ENCODE peak calls at places on chromosomes 2 and 18, in six cellular contexts. U, T, J, W, Q and K are unnamed samples. For H3K4me1, the result is how much of the 10 kb centered on the place peaks cover.

GRCh38 chr18:3966985-3967856 is 487.9 kb downstream of the DLGAP1 start:
- DNase-seq in U (no peak), T (no peak), J (no peak), W (no peak), Q (peak), K (no peak)

GRCh38 chr18:51278045-51278649 is 80.7 kb upstream of the MEX3C start:
- DNase-seq in U (peak), T (no peak), J (no peak), W (peak), Q (no peak), K (no peak)

GRCh38 chr2:177753682-177754475 is 318.7 kb downstream of the PDE11A start:
- DNase-seq in U (peak), T (no peak), J (peak), W (peak), Q (peak), K (peak)

GRCh38 chr2:166516712-166517303 is 22.8 kb upstream of the SCN7A start:
- DNase-seq in U (no peak), T (no peak), J (no peak), W (peak), Q (peak), K (no peak)

GRCh38 chr2:143688248-143688647 is 559.0 kb downstream of the ARHGAP15 start:
- DNase-seq in U (no peak), T (no peak), J (no peak), W (no peak), Q (no peak), K (no peak)

GRCh38 chr2:166092889-166093288 is 34.9 kb downstream of the SCN1A start:
- DNase-seq in U (no peak), T (no peak), J (no peak), W (no peak), Q (peak), K (no peak)

GRCh38 chr2:51027442-51027841 is 4.5 kb downstream of the NRXN1 start:
- DNase-seq in U (no peak), T (peak), J (no peak), W (no peak), Q (no peak), K (no peak)

GRCh38 chr2:12305931-12306330 is 410.8 kb upstream of the TRIB2 start:
- DNase-seq in U (no peak), T (no peak), J (no peak), W (no peak), Q (no peak), K (no peak)

GRCh38 chr2:128686881-128687550 is 368.3 kb upstream of the HS6ST1 start:
- DNase-seq in U (peak), T (no peak), J (no peak), W (no peak), Q (no peak), K (no peak)

GRCh38 chr2:191318037-191318728 is 73.0 kb downstream of the MYO1B start:
- DNase-seq in U (no peak), T (no peak), J (no peak), W (peak), Q (peak), K (peak)

GRCh38 chr2:132670104-132670960 is at the start of gene LYPD1:
- DNase-seq in U (no peak), T (peak), J (no peak), W (no peak), Q (no peak), K (no peak)

GRCh38 chr2:76850969-76851368 is 671.2 kb downstream of the LRRTM4 start:
- DNase-seq in U (no peak), T (no peak), J (no peak), W (no peak), Q (no peak), K (no peak)

GRCh38 chr2:40030451-40030975 is 251.5 kb upstream of the THUMPD2 start:
- DNase-seq in U (no peak), T (no peak), J (no peak), W (no peak), Q (peak), K (no peak)

GRCh38 chr2:45554073-45554742 is 56.9 kb downstream of the SRBD1 start:
- DNase-seq in U (no peak), T (no peak), J (no peak), W (no peak), Q (peak), K (no peak)

GRCh38 chr2:23312996-23313606 is 71.9 kb upstream of the KLHL29 start:
- DNase-seq in U (no peak), T (no peak), J (no peak), W (no peak), Q (no peak), K (no peak)

GRCh38 chr2:61855178-61855523 is 1.3 kb upstream of the FAM161A start:
- DNase-seq in U (peak), T (no peak), J (no peak), W (peak), Q (no peak), K (peak)

GRCh38 chr2:61854435-61855177 is 746 bp upstream of the FAM161A start:
- DNase-seq in U (peak), T (peak), J (peak), W (peak), Q (peak), K (peak)

GRCh38 chr2:61853086-61853847 is 593 bp downstream of the FAM161A start:
- DNase-seq in U (peak), T (no peak), J (no peak), W (peak), Q (no peak), K (peak)

GRCh38 chr2:61853848-61854434 is at the start of gene FAM161A:
- DNase-seq in U (peak), T (peak), J (peak), W (peak), Q (peak), K (peak)
- TF ChIP-seq POLR2A in U (no peak), T (no peak), J (no peak), W (no peak), Q (no peak), K (peak)

DNA sequence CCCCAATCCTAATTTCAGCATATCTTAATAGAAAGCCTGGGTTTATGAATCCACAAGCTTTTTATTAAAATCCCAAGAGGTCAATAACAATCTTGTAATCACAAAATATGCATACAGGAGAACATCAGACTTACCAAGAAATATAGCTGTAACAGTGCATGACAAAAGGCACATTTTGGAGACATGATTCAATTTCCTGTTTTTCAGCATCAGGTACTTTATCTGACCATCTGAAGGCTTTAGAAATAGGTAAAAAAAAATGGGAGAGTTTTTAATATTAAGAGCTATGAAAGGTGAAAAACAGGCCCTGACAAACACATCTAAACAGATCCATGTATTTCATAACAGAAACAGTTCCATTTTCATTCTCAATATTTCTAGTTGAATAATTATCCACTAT is 89.9 kb upstream of the EFEMP1 start:
- DNase-seq in U (no peak), T (no peak), J (no peak), W (no peak), Q (no peak), K (no peak)
- H3K4me1 ChIP-seq in U (under half), T (under half), J (under half), W (under half), Q (under half), K (under half)

DNA sequence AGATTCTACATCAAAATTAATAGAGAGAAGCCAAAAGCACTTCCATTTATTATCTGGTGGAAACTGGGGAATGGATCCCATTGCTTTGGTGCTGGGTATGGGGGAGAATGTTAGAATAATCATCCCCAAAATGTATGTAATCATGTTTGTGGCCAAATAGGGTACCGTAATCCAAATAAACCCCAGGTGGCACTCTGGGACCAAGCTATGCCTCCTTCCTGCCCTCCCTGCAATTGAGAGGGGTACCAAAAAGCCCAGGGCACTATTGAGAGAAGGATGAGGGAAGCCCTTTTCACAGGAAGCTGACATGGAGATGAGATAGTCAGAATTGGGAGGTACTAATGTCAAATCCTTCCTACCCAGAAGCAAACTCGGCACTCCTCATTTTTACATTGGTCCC is 85.7 kb upstream of the NRP2 start:
- DNase-seq in U (no peak), T (no peak), J (no peak), W (no peak), Q (no peak), K (no peak)
- TF ChIP-seq POLR2A in U (no peak), T (no peak), J (no peak), W (no peak), Q (no peak), K (no peak)

GRCh38 chr18:12883003-12883683 is 894 bp downstream of the PTPN2 start:
- DNase-seq in U (peak), T (no peak), J (no peak), W (no peak), Q (no peak), K (no peak)

GRCh38 chr18:12879840-12880531 is 4.1 kb downstream of the PTPN2 start:
- DNase-seq in U (no peak), T (no peak), J (no peak), W (no peak), Q (no peak), K (no peak)

GRCh38 chr18:12883684-12884520 is at the start of gene PTPN2:
- DNase-seq in U (peak), T (peak), J (peak), W (peak), Q (peak), K (peak)

GRCh38 chr18:12882416-12882815 is 1.6 kb downstream of the PTPN2 start:
- DNase-seq in U (no peak), T (no peak), J (no peak), W (no peak), Q (peak), K (no peak)

DNA sequence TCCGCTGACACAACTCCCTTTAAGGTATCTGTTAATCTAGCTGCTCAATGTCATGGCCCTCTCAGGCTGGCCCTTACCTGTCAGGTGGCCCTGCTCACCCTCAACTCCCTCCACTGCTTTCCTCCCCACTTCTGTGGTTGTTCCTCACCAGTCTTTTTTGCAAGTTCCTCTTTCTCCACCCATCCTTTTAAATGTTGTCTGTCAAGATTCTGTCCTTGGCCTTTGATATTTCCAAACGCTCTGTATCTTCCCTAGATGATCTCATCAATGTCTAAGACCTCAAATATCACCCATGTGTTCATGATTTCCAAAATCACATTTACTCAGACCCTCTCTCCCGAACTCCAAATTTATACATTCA is 3.5 kb downstream of the PTPN2 start:
- DNase-seq in U (no peak), T (no peak), J (no peak), W (no peak), Q (no peak), K (no peak)
- H3K4me1 ChIP-seq in U (under half), T (half or more), J (under half), W (under half), Q (under half), K (under half)

GRCh38 chr2:226649871-226650660 is 149.6 kb downstream of the IRS1 start:
- DNase-seq in U (peak), T (peak), J (peak), W (peak), Q (peak), K (peak)
- TF ChIP-seq POLR2A in U (no peak), T (no peak), J (no peak), W (no peak), Q (peak), K (no peak)

GRCh38 chr2:216551669-216552068 is 53.0 kb downstream of the RPL37A start:
- DNase-seq in U (no peak), T (no peak), J (no peak), W (peak), Q (no peak), K (no peak)
- H3K4me1 ChIP-seq in U (under half), T (under half), J (under half), W (under half), Q (half or more), K (under half)

GRCh38 chr2:24842081-24843050 is 49.1 kb downstream of the CENPO start:
- DNase-seq in U (no peak), T (peak), J (no peak), W (no peak), Q (no peak), K (no peak)

GRCh38 chr2:24843461-24843860 is 50.2 kb downstream of the CENPO start:
- DNase-seq in U (no peak), T (peak), J (no peak), W (no peak), Q (no peak), K (no peak)

GRCh38 chr2:24840164-24840869 is 47.1 kb downstream of the CENPO start:
- DNase-seq in U (no peak), T (peak), J (no peak), W (no peak), Q (no peak), K (no peak)

GRCh38 chr2:24839729-24840128 is 46.5 kb downstream of the CENPO start:
- DNase-seq in U (no peak), T (peak), J (no peak), W (no peak), Q (no peak), K (no peak)

DNA sequence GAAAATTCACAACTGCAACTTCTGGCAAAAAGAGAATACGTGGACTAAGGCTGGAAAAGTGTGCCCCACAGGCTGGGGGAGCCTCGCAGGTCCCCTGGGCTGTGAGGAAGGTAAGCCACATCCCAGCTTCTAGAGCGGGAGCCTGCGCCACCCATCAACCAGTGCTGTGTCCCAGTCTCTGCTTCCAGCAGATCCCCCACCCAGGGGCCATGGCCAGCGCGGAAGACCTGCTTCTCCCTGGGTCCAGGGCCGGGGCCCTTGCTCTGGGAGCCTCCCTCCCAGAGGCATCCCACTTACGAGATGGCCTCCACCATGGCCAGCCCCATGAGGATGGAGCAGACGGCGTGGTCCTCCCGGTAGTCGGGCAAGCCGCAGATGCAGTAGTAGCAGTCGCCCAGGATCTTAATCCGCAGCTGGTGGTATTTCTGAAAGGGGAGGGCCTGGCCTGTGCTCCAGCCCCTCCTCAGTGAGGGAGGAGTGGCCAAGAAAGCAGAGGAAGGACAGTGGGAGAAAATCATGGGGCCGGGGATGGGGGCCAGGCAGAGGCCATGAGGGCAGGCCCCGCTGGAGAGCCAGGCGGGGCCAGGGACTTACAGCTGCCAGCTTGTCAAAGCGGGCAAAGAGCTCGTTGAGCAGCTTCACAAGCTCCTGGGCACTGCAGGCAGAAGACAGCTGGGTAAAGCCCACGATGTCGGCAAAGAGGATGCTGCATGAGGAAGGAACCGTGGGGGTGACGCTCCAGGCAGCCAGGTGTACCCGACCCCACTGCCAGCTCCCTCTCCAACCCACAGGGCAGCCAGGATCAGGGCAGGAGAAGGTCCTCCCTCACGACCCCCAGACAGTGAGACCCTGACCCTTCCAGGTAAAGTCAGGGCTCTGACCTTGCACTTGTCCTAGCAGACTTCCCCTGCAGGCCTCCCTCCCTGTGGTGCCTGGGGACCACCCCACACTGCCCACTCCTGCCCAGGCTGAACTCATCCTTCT is 48.0 kb downstream of the CENPO start:
- DNase-seq in U (no peak), T (peak), J (no peak), W (no peak), Q (no peak), K (no peak)
- TF ChIP-seq POLR2A in U (no peak), T (no peak), J (no peak), W (no peak), Q (no peak), K (no peak)

GRCh38 chr2:9739508-9739907 is 103.8 kb upstream of the TAF1B start:
- DNase-seq in U (peak), T (peak), J (no peak), W (peak), Q (no peak), K (peak)
- H3K4me1 ChIP-seq in U (under half), T (under half), J (under half), W (under half), Q (under half), K (under half)

DNA sequence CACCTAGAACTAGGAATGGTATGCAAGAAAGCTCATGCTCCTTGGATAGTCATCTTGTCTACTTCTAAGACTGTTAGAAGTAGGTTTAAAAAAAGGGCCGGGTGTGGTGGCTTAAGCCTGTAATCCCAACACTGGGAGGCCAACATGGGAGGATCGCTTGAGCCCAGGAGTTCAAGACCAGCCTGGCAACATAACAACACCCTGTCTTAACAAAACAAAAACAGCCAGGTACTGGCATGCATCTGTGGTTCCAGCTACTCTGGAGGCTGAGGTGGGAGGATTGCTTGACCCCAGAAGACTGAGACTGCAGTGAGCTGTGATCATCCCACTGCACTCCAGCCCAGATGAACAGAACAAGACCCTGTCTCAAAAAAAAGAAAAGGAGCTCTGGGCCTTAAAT is 19.9 kb downstream of the PNO1 start:
- DNase-seq in U (no peak), T (no peak), J (no peak), W (no peak), Q (no peak), K (no peak)
- TF ChIP-seq POLR2A in U (no peak), T (no peak), J (no peak), W (no peak), Q (no peak), K (no peak)